ENCODE peak calls at places on chromosome 10, in eight cellular contexts. L is prostate gland, G is H1, O is A549, E is spleen, Y is tibial nerve, D is IMR-90, W is transverse colon. N is an unnamed sample.
A peak's percentile ranks its signal among the peaks of the same experiment; 100 is the strongest.

GRCh38 chr10:120593693-120594092 is 136.7 kb downstream of the PLPP4 start:
- DNase-seq in L (no peak), G (no peak), O (no peak), E (no peak), Y (no peak), D (no peak), W (no peak), N (no peak)

GRCh38 chr10:97771913-97772823 is at the start of gene SFRP5:
- DNase-seq in L (no peak), G (peak; percentile 71), O (no peak), E (no peak), Y (no peak), D (no peak), W (no peak), N (no peak)

GRCh38 chr10:93352638-93353383 is 129.3 kb downstream of the MYOF start:
- DNase-seq in L (no peak), G (no peak), O (peak; percentile 44), E (no peak), Y (no peak), D (peak; percentile 52), W (no peak), N (no peak)

GRCh38 chr10:30357075-30357801 is 8.2 kb upstream of the MTPAP start:
- DNase-seq in L (no peak), G (no peak), O (no peak), E (peak; percentile 65), Y (no peak), D (no peak), W (peak; percentile 50), N (no peak)

GRCh38 chr10:132549416-132549815 is 11.8 kb downstream of the INPP5A start:
- DNase-seq in L (no peak), G (no peak), O (no peak), E (peak; percentile 80), Y (no peak), D (no peak), W (no peak), N (no peak)

GRCh38 chr10:102504179-102504975 is 605 bp downstream of the SUFU start:
- DNase-seq in L (peak; percentile 21), G (peak; percentile 80), O (no peak), E (peak; percentile 89), Y (no peak), D (peak; percentile 45), W (peak; percentile 29), N (peak; percentile 52)

GRCh38 chr10:29858352-29859267 is 200.8 kb downstream of the JCAD start:
- DNase-seq in L (peak; percentile 74), G (peak; percentile 54), O (peak; percentile 75), E (no peak), Y (no peak), D (peak; percentile 82), W (peak; percentile 60), N (peak; percentile 75)

GRCh38 chr10:70121281-70121949 is 11.2 kb downstream of the AIFM2 start:
- DNase-seq in L (no peak), G (no peak), O (no peak), E (peak; percentile 35), Y (no peak), D (no peak), W (no peak), N (no peak)

GRCh38 chr10:11214407-11214806 is 196.7 kb downstream of the CELF2 start:
- DNase-seq in L (no peak), G (no peak), O (no peak), E (no peak), Y (no peak), D (no peak), W (no peak), N (no peak)

GRCh38 chr10:69657866-69658265 is 27.8 kb downstream of the FAM241B start:
- DNase-seq in L (no peak), G (no peak), O (no peak), E (peak; percentile 47), Y (no peak), D (no peak), W (no peak), N (no peak)

GRCh38 chr10:107163904-107164861 is at the start of gene SORCS1:
- DNase-seq in L (no peak), G (peak; percentile 78), O (no peak), E (peak; percentile 74), Y (no peak), D (no peak), W (peak; percentile 16), N (peak; percentile 60)

GRCh38 chr10:88851706-88852105 is at the start of gene ANKRD22:
- DNase-seq in L (peak; percentile 93), G (no peak), O (peak; percentile 38), E (no peak), Y (no peak), D (peak; percentile 75), W (peak; percentile 86), N (no peak)

GRCh38 chr10:101848408-101848807 is 4.8 kb upstream of the KCNIP2 start:
- DNase-seq in L (no peak), G (no peak), O (no peak), E (no peak), Y (no peak), D (no peak), W (no peak), N (no peak)

GRCh38 chr10:62011558-62011957 is 110.1 kb downstream of the ARID5B start:
- DNase-seq in L (peak; percentile 43), G (no peak), O (no peak), E (no peak), Y (no peak), D (no peak), W (no peak), N (no peak)

GRCh38 chr10:96794786-96795733 is 37.0 kb upstream of the LCOR start:
- DNase-seq in L (no peak), G (no peak), O (no peak), E (no peak), Y (no peak), D (no peak), W (peak; percentile 76), N (no peak)

GRCh38 chr10:5762531-5762930 is 50.7 kb downstream of the GDI2 start:
- DNase-seq in L (no peak), G (no peak), O (peak; percentile 37), E (no peak), Y (no peak), D (no peak), W (no peak), N (no peak)

GRCh38 chr10:5765617-5766016 is 47.6 kb downstream of the GDI2 start:
- DNase-seq in L (no peak), G (no peak), O (no peak), E (no peak), Y (no peak), D (no peak), W (no peak), N (no peak)

GRCh38 chr10:5766189-5766588 is 47.0 kb downstream of the GDI2 start:
- DNase-seq in L (no peak), G (no peak), O (no peak), E (no peak), Y (no peak), D (no peak), W (no peak), N (no peak)

GRCh38 chr10:5761220-5761619 is 52.0 kb downstream of the GDI2 start:
- DNase-seq in L (no peak), G (no peak), O (no peak), E (no peak), Y (no peak), D (no peak), W (no peak), N (no peak)

GRCh38 chr10:5764422-5765297 is 48.6 kb downstream of the GDI2 start:
- DNase-seq in L (no peak), G (no peak), O (no peak), E (no peak), Y (no peak), D (no peak), W (no peak), N (no peak)
- TF ChIP-seq POLR2A in L (no peak), G (peak; percentile 5), O (no peak), E (no peak), Y (no peak), D (no peak), W (no peak), N (no peak)

GRCh38 chr10:3395487-3395886 is 222.9 kb upstream of the PITRM1 start:
- DNase-seq in L (peak; percentile 18), G (no peak), O (no peak), E (no peak), Y (no peak), D (no peak), W (no peak), N (no peak)
- H3K4me1 ChIP-seq in L (no peaks in the 10 kb centered on the region), G (no peaks in the 10 kb centered on the region), O (peaks cover 7% of the 10 kb centered on the region), E (no peaks in the 10 kb centered on the region), Y (peaks cover 1% of the 10 kb centered on the region), D (peaks cover 10% of the 10 kb centered on the region), W (no peaks in the 10 kb centered on the region), N (no peaks in the 10 kb centered on the region)

GRCh38 chr10:92042541-92042940 is 119.0 kb downstream of the BTAF1 start:
- DNase-seq in L (no peak), G (no peak), O (no peak), E (no peak), Y (no peak), D (no peak), W (no peak), N (no peak)

GRCh38 chr10:92047215-92047614 is 123.6 kb downstream of the BTAF1 start:
- DNase-seq in L (no peak), G (no peak), O (no peak), E (no peak), Y (no peak), D (peak; percentile 16), W (no peak), N (no peak)

DNA sequence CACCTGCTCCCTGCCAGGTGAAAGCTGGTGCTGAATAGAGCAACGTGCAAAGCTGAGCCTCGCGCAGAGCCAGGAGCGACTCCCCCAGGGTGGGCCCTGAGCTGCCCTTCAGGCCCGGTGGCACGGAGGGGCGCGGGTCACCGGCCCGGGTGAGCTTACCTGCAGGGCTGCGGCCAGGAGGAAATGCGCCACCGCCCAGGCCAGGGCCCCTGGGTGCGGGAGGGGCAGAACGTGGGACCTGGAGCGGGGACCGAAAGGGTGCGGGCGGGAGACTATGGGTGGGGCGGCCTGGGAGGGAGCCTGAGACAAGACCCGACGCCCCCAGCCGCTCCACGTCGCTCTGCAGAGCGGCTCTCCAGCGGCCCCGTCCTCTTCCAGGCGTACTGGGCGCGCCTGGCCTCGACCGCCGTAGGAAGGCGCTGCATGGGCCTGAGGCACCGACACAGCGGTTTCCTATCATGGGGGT is 122.1 kb downstream of the BTAF1 start:
- DNase-seq in L (no peak), G (peak; percentile 72), O (no peak), E (no peak), Y (no peak), D (no peak), W (no peak), N (no peak)
- H3K4me3 ChIP-seq in L (no peak overlapping the region), G (peak overlapping the region; percentile 27), O (no peak overlapping the region), E (no peak overlapping the region), Y (no peak overlapping the region), D (no peak overlapping the region), W (no peak overlapping the region), N (no peak overlapping the region)

DNA sequence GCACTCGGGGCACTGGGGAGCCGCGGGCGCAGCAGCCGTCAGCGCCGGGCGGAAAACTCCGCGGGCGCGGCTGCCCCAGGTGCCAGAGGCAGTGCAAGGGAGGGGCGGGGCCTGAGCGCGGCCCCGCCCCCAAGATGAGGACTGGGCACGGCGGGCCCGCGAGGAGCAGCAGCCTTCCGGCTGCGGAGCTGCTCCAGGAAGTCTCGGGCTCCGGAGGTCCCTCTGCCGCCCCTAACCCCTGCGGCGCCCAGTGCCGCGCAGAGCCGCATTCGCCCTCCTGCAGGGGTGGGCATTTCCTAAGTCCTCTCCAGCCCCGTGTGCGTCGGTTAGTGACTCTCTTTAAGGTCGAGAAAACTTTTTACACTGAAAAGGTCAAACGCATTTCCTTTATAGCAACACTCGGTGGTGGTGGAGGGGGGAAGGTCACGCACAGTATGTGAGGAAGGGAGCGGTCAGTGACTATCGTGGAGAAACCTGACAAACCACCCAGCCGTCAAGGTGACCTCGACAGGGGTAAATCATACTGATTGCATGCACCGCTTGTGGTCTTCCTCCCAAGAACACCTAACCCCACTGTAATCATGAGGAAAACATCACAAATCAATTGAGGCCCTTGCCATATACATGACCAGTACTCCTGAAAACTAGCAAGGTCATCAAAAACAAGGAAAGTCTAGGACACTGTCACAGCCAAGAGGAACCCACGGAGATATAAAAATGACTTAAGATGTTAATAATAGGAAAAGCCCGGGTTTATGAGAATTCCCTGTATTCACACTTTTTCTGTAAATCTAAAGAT is at the start of gene ANXA11:
- DNase-seq in L (peak; percentile 84), G (peak; percentile 87), O (peak; percentile 82), E (peak; percentile 96), Y (peak; percentile 79), D (peak; percentile 54), W (peak; percentile 92), N (peak; percentile 91)
- TF ChIP-seq POLR2A in L (peak; percentile 98), G (no peak), O (peak; percentile 87), E (peak; percentile 27), Y (peak; percentile 93), D (peak; percentile 81), W (peak; percentile 99), N (peak; percentile 56)